ENCODE peak calls at places on chromosomes 6 and 20, in five cellular contexts. S is endothelial cell of umbilical vein, M is adrenal gland, F is A549, L is stomach. I is an unnamed sample.

GRCh38 chr20:10349118-10349517 is 84.9 kb downstream of the MKKS start:
- DNase-seq in L (no peak), F (no peak), M (no peak), S (no peak), I (no peak)

GRCh38 chr6:169266746-169267629 is 13.3 kb upstream of the THBS2 start:
- DNase-seq in M (no peak), S (no peak), L (no peak), F (no peak), I (no peak)

GRCh38 chr6:83958250-83958685 is 75.3 kb upstream of the MRAP2 start:
- DNase-seq in M (no peak), L (no peak), F (no peak), S (no peak), I (peak)

GRCh38 chr6:73774311-73774766 is 78.3 kb downstream of the CD109 start:
- DNase-seq in F (peak), S (peak), M (peak), L (no peak), I (no peak)

GRCh38 chr20:35909176-35909575 is 45.1 kb downstream of the SCAND1 start:
- DNase-seq in F (no peak), S (no peak), L (no peak), M (no peak), I (no peak)

GRCh38 chr6:149701699-149702098 is 16.2 kb downstream of the LATS1 start:
- DNase-seq in F (no peak), S (no peak), M (no peak), L (no peak), I (no peak)

GRCh38 chr6:158648682-158649131 is 1.1 kb upstream of the SYTL3 start:
- DNase-seq in S (no peak), L (peak), M (no peak), F (no peak), I (no peak)

GRCh38 chr6:116022841-116023380 is 37.8 kb downstream of the FRK start:
- DNase-seq in F (no peak), S (no peak), M (no peak), L (no peak), I (no peak)

DNA sequence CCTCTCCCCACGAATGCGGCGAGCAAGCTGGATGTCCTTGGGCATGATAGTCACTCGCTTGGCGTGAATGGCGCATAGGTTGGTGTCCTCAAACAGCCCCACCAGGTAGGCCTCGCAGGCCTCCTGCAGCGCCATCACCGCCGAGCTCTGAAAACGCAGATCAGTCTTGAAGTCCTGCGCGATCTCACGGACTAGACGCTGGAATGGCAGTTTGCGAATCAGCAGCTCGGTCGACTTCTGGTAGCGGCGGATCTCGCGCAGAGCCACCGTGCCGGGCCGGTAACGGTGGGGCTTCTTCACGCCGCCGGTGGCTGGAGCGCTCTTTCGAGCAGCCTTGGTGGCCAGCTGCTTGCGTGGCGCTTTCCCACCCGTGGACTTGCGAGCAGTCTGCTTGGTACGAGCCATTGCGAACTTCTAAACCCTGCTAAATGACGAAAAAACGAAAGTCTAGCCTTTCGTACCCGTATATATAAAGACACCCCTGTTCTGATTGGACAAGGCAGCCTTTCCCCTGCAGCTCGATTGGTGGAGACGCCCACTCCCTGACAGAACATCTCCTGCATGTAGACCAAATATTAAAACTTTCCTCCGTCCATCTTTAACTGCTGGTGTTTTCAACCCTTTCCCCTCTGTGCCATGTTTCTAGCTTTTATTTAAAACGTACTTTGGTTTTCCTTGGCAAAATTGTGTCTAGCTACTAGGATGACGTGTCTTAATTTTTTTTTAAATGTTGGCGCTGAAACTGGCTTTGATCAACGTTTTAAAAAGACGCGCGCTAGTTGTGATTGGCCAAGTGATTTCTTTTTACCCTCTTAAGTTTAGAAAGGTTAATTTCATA is 109.8 kb downstream of the HFE start:
- DNase-seq in F (no peak), L (peak), S (peak), M (peak), I (peak)
- TF ChIP-seq POLR2A in F (no peak), L (no peak), S (peak), M (peak), I (peak)

DNA sequence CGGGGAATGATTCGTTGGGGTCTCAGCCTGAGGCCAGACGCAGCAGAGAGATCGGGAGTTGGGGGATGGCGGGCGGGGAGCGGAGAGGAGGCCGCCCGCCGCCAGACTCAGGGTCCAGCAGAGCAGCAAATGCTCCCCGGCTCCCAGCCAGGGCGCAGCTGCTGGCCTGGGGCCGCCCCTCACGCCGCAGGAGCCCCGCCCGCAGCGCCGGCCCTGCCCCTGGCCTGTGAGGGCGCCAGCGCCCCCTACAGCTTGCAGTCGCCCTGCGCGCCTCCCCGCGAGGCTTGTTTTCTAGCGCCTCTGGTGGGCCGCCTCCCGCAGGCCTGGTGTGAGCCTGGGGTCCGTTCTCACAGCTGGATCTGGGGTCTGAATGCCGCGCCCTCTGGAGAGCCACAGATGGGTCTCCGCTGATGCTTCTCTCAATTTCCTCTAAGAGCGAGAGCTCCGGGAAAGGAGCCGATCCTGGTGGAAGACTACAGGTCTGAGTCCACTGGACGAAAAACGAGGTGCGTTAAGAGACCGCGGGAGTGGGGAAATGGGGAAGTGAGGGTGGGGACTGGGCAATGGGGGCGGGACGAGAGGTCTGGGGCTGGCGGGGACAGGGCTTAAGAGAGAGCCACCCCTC is 29.9 kb downstream of the TRIM38 start:
- DNase-seq in S (peak), M (peak), L (peak), F (peak), I (peak)
- TF ChIP-seq POLR2A in S (peak), M (peak), L (no peak), F (peak), I (peak)

GRCh38 chr20:19233025-19233794 is 20.8 kb downstream of the SLC24A3 start:
- DNase-seq in M (peak), F (no peak), S (no peak), L (no peak), I (peak)
- TF ChIP-seq POLR2A in M (no peak), F (no peak), S (no peak), L (no peak), I (no peak)

DNA sequence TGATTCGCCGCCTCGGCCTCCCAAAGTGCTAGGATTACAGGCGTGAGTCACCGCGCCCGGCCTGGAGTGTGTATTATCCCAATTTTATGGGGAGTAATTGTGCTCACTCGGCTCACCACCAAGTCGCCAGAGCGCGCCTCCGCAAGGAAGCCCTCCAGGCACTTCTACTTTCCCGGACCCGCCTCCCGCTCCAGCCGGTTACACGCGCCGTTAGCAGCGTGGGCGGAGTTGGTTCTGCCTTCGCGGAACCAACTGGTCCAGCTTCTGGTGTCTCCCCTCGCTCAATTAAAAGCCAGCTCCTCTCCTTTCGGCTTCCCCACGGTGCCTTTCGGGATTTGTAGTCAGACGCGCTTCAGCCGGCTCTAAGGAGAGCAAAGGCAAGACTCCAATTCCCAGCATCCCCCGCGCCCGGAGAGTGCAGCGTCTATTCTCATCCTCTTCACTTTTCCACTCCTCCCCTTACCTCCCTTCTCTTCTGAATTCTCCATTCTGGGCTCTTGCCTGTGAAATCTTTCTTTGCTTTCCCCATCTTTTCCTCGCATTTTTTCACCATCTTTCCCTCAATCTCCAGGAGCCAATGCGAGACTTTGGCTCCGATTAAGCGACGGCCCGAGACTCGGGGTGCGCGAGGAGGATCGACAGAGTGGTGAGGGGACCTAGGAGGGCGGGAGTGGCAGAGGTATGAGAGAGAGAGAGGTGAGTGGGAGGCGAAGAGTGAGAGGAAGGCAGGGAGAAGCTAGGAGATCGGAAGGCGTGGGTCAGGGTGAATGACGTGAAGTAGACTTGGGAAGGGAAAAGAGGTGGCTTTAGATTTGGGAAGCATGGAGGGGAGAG is at the start of gene GTF2H4:
- DNase-seq in L (peak), F (peak), S (peak), M (peak), I (peak)
- TF ChIP-seq POLR2A in L (no peak), F (no peak), S (no peak), M (no peak), I (peak)

DNA sequence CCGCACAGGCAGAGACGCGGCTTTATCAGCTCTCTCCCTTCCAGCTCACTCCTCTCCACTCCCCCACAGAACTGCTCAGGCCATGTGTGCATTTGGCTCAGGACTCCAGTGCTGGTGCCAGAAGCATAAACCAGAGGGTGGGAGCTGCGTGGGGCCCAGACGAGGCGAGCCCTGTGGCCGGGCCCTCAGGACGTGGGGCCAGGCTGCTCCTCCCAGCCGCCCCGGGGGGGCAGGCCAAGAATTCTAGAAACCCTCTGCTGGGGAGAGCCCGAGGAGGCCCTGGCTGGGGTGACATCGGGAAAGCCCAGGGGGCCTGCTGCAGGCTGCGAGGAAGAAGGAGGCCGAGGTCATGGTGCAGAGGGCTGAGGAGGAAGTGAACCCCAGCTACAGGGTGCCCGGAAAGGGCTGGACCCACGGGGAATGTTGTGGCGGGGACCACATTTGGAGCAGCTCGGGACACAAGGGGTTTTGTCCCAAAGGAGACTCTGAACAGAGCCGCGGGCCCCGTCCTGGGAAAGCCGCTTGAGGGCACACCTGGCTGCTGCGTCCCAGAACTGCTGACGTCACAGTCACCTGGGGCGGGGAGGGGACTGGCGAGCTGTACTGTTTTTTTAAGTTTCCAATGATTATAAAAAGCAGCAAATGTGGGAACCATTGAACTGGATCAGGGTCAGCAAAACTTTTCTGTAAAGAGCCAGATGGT is 107.1 kb downstream of the BANF2 start:
- DNase-seq in F (no peak), S (peak), L (peak), M (peak), I (no peak)
- TF ChIP-seq POLR2A in F (no peak), S (no peak), L (no peak), M (no peak), I (no peak)

GRCh38 chr6:69795469-69796080 is 1.2 kb downstream of the LMBRD1 start:
- DNase-seq in F (no peak), L (no peak), M (no peak), S (no peak), I (peak)

GRCh38 chr6:69792292-69792691 is 4.5 kb downstream of the LMBRD1 start:
- DNase-seq in M (peak), F (no peak), L (no peak), S (no peak), I (no peak)

GRCh38 chr6:69796081-69796626 is 656 bp downstream of the LMBRD1 start:
- DNase-seq in L (peak), M (peak), S (peak), F (peak), I (no peak)

GRCh38 chr6:69801225-69801624 is 4.4 kb upstream of the LMBRD1 start:
- DNase-seq in M (no peak), F (no peak), L (no peak), S (no peak), I (no peak)

GRCh38 chr6:69796627-69797390 is at the start of gene LMBRD1:
- DNase-seq in F (peak), L (peak), S (peak), M (peak), I (peak)
- TF ChIP-seq POLR2A in F (peak), L (no peak), S (no peak), M (no peak), I (peak)

GRCh38 chr6:31661867-31662723 is 1.5 kb upstream of the C6orf47 start:
- DNase-seq in S (no peak), L (no peak), F (no peak), M (no peak), I (no peak)
- TF ChIP-seq POLR2A in S (no peak), L (no peak), F (no peak), M (no peak), I (no peak)

I was measured in erythroblast.